ENCODE peak calls at places on chromosomes 1 and 21, in four cellular contexts. One of them, this sample, is unnamed.

GRCh38 chr1:155175927-155176371 is 2.3 kb downstream of the TRIM46 start:
- DNase-seq in WERI-Rb-1: peak
- DNase-seq in CD8-positive, alpha-beta T cell: no peak
- DNase-seq in HCT116: no peak
- DNase-seq in this sample: peak

GRCh38 chr1:214928574-214928973 is 154.0 kb upstream of the KCNK2 start:
- DNase-seq in WERI-Rb-1: no peak
- DNase-seq in CD8-positive, alpha-beta T cell: no peak
- DNase-seq in HCT116: no peak
- DNase-seq in this sample: no peak

GRCh38 chr1:17922833-17923232 is 167.7 kb downstream of the ACTL8 start:
- DNase-seq in WERI-Rb-1: peak
- DNase-seq in CD8-positive, alpha-beta T cell: no peak
- DNase-seq in HCT116: peak
- DNase-seq in this sample: peak

GRCh38 chr1:39160703-39161102 is 43.8 kb upstream of the MACF1 start:
- DNase-seq in WERI-Rb-1: no peak
- DNase-seq in CD8-positive, alpha-beta T cell: no peak
- DNase-seq in HCT116: no peak
- DNase-seq in this sample: no peak

GRCh38 chr1:212237651-212238050 is 47.6 kb upstream of the PPP2R5A start:
- DNase-seq in WERI-Rb-1: no peak
- DNase-seq in CD8-positive, alpha-beta T cell: no peak
- DNase-seq in HCT116: peak
- DNase-seq in this sample: no peak

GRCh38 chr1:106224426-106224825 is 832.0 kb upstream of the PRMT6 start:
- DNase-seq in WERI-Rb-1: no peak
- DNase-seq in CD8-positive, alpha-beta T cell: no peak
- DNase-seq in HCT116: no peak
- DNase-seq in this sample: no peak

GRCh38 chr1:58592521-58593134 is 15.6 kb upstream of the TACSTD2 start:
- DNase-seq in WERI-Rb-1: no peak
- DNase-seq in CD8-positive, alpha-beta T cell: no peak
- DNase-seq in HCT116: no peak
- DNase-seq in this sample: no peak

GRCh38 chr1:7299329-7299799 is 471.7 kb upstream of the VAMP3 start:
- DNase-seq in WERI-Rb-1: no peak
- DNase-seq in CD8-positive, alpha-beta T cell: no peak
- DNase-seq in HCT116: peak
- DNase-seq in this sample: peak

GRCh38 chr1:198788561-198789064 is 149.8 kb downstream of the PTPRC start:
- DNase-seq in WERI-Rb-1: peak
- DNase-seq in CD8-positive, alpha-beta T cell: no peak
- DNase-seq in HCT116: no peak
- DNase-seq in this sample: peak

GRCh38 chr21:16588433-16588860 is 858.7 kb downstream of the USP25 start:
- DNase-seq in WERI-Rb-1: no peak
- DNase-seq in CD8-positive, alpha-beta T cell: no peak
- DNase-seq in HCT116: no peak
- DNase-seq in this sample: peak

GRCh38 chr1:241161188-241161689 is 195.8 kb downstream of the RGS7 start:
- DNase-seq in WERI-Rb-1: no peak
- DNase-seq in CD8-positive, alpha-beta T cell: no peak
- DNase-seq in HCT116: no peak
- DNase-seq in this sample: no peak

GRCh38 chr1:212651521-212651920 is 43.0 kb downstream of the ATF3 start:
- DNase-seq in WERI-Rb-1: no peak
- DNase-seq in CD8-positive, alpha-beta T cell: no peak
- DNase-seq in HCT116: no peak
- DNase-seq in this sample: no peak

GRCh38 chr1:9052272-9053049 is 17.0 kb downstream of the SLC2A5 start:
- DNase-seq in WERI-Rb-1: no peak
- DNase-seq in CD8-positive, alpha-beta T cell: no peak
- DNase-seq in HCT116: no peak
- DNase-seq in this sample: no peak
- TF ChIP-seq CTCF in WERI-Rb-1: no peak
- TF ChIP-seq CTCF in CD8-positive, alpha-beta T cell: no peak
- TF ChIP-seq CTCF in HCT116: no peak
- TF ChIP-seq CTCF in this sample: no peak

GRCh38 chr1:94688646-94689045 is 131.5 kb upstream of the SLC44A3 start:
- DNase-seq in WERI-Rb-1: no peak
- DNase-seq in CD8-positive, alpha-beta T cell: no peak
- DNase-seq in HCT116: no peak
- DNase-seq in this sample: peak

GRCh38 chr1:94690033-94690712 is 130.0 kb upstream of the SLC44A3 start:
- DNase-seq in WERI-Rb-1: no peak
- DNase-seq in CD8-positive, alpha-beta T cell: no peak
- DNase-seq in HCT116: no peak
- DNase-seq in this sample: peak

GRCh38 chr1:94693435-94693834 is 126.7 kb upstream of the SLC44A3 start:
- DNase-seq in WERI-Rb-1: no peak
- DNase-seq in CD8-positive, alpha-beta T cell: no peak
- DNase-seq in HCT116: no peak
- DNase-seq in this sample: peak

GRCh38 chr1:94694234-94694915 is 125.8 kb upstream of the SLC44A3 start:
- DNase-seq in WERI-Rb-1: no peak
- DNase-seq in CD8-positive, alpha-beta T cell: no peak
- DNase-seq in HCT116: no peak
- DNase-seq in this sample: peak

DNA sequence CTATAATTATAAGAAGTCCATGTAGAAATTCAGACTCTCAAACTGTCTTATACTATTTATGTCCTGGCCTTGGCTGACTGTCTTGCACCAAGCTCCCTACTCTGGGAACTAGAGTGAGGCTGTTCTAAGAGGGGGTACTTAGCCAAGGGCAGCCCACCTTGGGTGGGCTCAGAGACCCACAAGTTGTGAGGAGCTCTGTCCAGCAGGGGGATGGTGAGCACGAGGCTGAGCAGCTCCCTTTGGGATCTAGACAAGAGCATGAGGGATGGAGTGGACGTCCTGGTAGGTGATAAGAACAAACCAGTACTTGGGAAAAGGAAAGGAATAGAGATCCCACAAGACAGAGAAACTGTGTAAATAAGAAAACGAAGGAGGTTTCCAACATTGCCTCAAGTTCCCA is 127.1 kb upstream of the SLC44A3 start:
- DNase-seq in WERI-Rb-1: no peak
- DNase-seq in CD8-positive, alpha-beta T cell: no peak
- DNase-seq in HCT116: no peak
- DNase-seq in this sample: peak
- TF ChIP-seq CTCF in WERI-Rb-1: peak
- TF ChIP-seq CTCF in CD8-positive, alpha-beta T cell: no peak
- TF ChIP-seq CTCF in HCT116: no peak
- TF ChIP-seq CTCF in this sample: peak

DNA sequence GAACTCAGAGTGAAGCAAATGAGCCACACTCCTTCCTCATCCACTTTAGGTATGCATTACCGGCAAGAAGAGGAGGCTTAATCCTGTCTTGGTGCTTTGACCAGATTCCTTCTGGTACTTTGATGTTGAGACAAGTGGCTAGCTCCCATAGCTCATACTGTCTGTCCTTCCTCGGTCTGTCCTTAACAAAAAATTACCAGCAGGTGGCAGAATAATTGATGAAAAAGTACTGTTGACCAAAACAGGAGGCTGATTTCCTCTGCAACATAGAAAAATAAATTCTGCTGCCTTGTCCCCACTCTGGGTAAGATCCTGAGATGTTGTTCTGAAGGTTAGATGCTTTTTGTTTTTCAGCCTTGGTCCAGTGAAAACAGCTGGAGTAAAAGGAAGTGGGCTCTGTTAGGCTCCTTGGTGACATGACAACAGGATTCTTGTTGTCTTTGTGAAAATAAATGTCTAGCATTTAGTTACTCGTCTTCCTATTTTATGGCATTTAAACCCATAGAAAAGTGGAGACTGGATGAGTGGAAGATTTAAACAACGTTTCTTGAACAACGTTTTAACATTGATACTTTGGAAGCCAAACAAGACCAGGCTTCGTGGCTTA is 11.2 kb upstream of the HJV start:
- DNase-seq in WERI-Rb-1: peak
- DNase-seq in CD8-positive, alpha-beta T cell: no peak
- DNase-seq in HCT116: peak
- DNase-seq in this sample: no peak
- TF ChIP-seq CTCF in WERI-Rb-1: peak
- TF ChIP-seq CTCF in CD8-positive, alpha-beta T cell: peak
- TF ChIP-seq CTCF in HCT116: peak
- TF ChIP-seq CTCF in this sample: peak

DNA sequence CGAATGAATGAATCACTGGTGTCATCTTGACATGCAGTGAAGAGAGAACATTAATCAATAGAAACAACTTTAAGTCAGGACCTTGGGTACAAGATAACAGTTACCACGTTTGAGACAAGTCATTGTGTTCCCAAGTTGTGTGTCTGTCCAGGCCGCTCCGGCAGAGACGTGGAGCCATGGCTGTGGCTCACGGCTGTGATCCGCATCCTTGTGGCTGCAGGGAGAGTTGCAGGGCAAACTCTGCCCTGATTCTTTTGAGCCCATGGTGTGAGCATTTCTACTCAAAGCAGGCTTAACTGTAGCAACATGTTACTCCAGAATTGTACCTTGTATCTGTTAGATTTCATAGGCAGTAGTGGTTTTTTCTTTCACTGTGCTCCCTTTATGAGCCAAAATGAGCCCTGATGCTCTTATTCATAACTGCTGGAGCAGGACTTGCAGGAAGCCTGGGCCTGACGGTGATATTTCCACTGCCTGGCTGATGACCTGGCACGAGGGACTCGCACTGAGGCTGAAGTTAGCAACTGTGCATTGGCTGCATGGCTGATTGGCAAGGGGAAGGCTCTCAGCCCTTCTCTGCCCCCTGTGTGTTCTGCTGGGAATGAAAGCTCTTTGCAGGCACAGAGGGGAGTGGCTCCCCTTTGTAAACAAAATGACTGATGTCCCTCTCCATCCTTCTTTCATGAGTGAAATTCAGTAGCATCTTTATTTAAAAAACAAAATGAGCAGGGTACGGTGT is 465.3 kb downstream of the AJAP1 start:
- DNase-seq in WERI-Rb-1: peak
- DNase-seq in CD8-positive, alpha-beta T cell: no peak
- DNase-seq in HCT116: no peak
- DNase-seq in this sample: peak
- TF ChIP-seq CTCF in WERI-Rb-1: peak
- TF ChIP-seq CTCF in CD8-positive, alpha-beta T cell: no peak
- TF ChIP-seq CTCF in HCT116: no peak
- TF ChIP-seq CTCF in this sample: peak

DNA sequence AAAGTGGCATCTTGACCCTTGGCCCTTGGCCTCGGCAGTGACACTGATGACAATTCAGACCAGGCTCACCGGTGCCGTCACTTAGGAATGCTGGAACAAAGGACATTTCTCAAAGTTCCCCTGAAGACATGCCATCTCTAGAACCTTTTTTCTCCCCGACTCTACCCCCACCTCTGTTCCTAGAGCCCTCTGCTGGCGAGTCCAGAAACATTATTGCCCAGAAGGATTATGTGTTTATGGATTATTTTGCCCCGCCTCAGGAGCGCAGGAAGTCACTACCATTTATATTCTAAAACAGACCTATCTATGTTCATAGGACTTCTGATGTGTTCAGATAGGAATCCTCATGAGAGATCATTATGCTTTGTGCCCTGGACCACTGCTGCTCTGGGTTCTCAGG is 12.6 kb upstream of the SHISA4 start:
- DNase-seq in WERI-Rb-1: peak
- DNase-seq in CD8-positive, alpha-beta T cell: no peak
- DNase-seq in HCT116: no peak
- DNase-seq in this sample: no peak
- TF ChIP-seq CTCF in WERI-Rb-1: peak
- TF ChIP-seq CTCF in CD8-positive, alpha-beta T cell: no peak
- TF ChIP-seq CTCF in HCT116: peak
- TF ChIP-seq CTCF in this sample: peak

GRCh38 chr1:231691618-231692259 is 65.1 kb downstream of the DISC1 start:
- DNase-seq in WERI-Rb-1: peak
- DNase-seq in CD8-positive, alpha-beta T cell: no peak
- DNase-seq in HCT116: peak
- DNase-seq in this sample: peak
- TF ChIP-seq CTCF in WERI-Rb-1: peak
- TF ChIP-seq CTCF in CD8-positive, alpha-beta T cell: no peak
- TF ChIP-seq CTCF in HCT116: peak
- TF ChIP-seq CTCF in this sample: peak

DNA sequence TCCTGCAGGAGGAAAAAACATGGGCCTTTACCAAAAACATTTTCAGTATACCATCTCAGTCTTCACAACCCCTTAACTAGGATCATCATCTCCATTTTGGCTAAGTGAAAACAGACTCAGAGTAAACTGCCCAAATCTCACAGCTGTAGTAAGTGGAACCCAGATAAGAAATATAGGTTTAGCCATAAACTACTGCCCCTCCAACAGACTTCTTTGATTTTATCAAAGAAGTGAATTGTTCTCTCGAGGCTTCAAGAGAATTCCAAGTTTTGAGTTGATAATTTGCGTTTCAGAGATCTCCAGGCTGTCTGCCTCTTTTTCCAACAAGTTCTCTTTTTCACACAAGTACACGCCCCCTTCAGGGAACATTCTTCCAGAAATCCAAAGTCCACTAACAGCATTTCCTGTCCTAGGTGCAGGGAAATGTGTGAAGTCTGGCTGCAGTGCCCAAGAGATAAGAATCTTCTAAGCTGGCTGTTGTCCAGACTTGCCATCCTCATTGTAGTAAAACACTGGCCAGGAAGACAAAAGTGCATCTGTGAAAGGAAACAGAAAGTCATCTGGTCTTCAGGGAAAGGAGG is 30.8 kb downstream of the RNF19B start:
- DNase-seq in WERI-Rb-1: peak
- DNase-seq in CD8-positive, alpha-beta T cell: no peak
- DNase-seq in HCT116: no peak
- DNase-seq in this sample: peak
- TF ChIP-seq CTCF in WERI-Rb-1: no peak
- TF ChIP-seq CTCF in CD8-positive, alpha-beta T cell: no peak
- TF ChIP-seq CTCF in HCT116: no peak
- TF ChIP-seq CTCF in this sample: peak

GRCh38 chr1:201624741-201625646 is 86.1 kb downstream of the NAV1 start:
- DNase-seq in WERI-Rb-1: no peak
- DNase-seq in CD8-positive, alpha-beta T cell: no peak
- DNase-seq in HCT116: no peak
- DNase-seq in this sample: no peak
- TF ChIP-seq CTCF in WERI-Rb-1: no peak
- TF ChIP-seq CTCF in CD8-positive, alpha-beta T cell: no peak
- TF ChIP-seq CTCF in HCT116: no peak
- TF ChIP-seq CTCF in this sample: no peak

GRCh38 chr1:233719626-233720334 is 105.9 kb downstream of the KCNK1 start:
- DNase-seq in WERI-Rb-1: no peak
- DNase-seq in CD8-positive, alpha-beta T cell: no peak
- DNase-seq in HCT116: no peak
- DNase-seq in this sample: no peak

GRCh38 chr1:233721003-233721595 is 107.2 kb downstream of the KCNK1 start:
- DNase-seq in WERI-Rb-1: no peak
- DNase-seq in CD8-positive, alpha-beta T cell: no peak
- DNase-seq in HCT116: no peak
- DNase-seq in this sample: peak

GRCh38 chr1:233714631-233715217 is 100.8 kb downstream of the KCNK1 start:
- DNase-seq in WERI-Rb-1: no peak
- DNase-seq in CD8-positive, alpha-beta T cell: no peak
- DNase-seq in HCT116: no peak
- DNase-seq in this sample: no peak

GRCh38 chr1:233722212-233722979 is 108.5 kb downstream of the KCNK1 start:
- DNase-seq in WERI-Rb-1: no peak
- DNase-seq in CD8-positive, alpha-beta T cell: no peak
- DNase-seq in HCT116: no peak
- DNase-seq in this sample: no peak

GRCh38 chr1:233718057-233718456 is 104.2 kb downstream of the KCNK1 start:
- DNase-seq in WERI-Rb-1: no peak
- DNase-seq in CD8-positive, alpha-beta T cell: no peak
- DNase-seq in HCT116: no peak
- DNase-seq in this sample: no peak
- TF ChIP-seq CTCF in WERI-Rb-1: no peak
- TF ChIP-seq CTCF in CD8-positive, alpha-beta T cell: no peak
- TF ChIP-seq CTCF in HCT116: no peak
- TF ChIP-seq CTCF in this sample: no peak

This sample was measured in endodermal cell.